ENCODE peak calls at places on chromosomes 5 and 9, in four cellular contexts. B is K562, T is HepG2, N is GM12878. D is an unnamed sample.

GRCh38 chr9:116387934-116388714 is 234.5 kb downstream of the PAPPA start:
- DNase-seq in B (no peak), N (no peak), T (no peak), D (no peak)

GRCh38 chr9:121887553-121888437 is 205.3 kb downstream of the TTLL11 start:
- DNase-seq in N (no peak), T (no peak), B (no peak), D (no peak)

GRCh38 chr9:92191801-92192200 is 76.6 kb upstream of the SPTLC1 start:
- DNase-seq in N (no peak), T (no peak), B (no peak), D (no peak)

GRCh38 chr9:101184813-101185278 is 156.3 kb downstream of the PLPPR1 start:
- DNase-seq in N (no peak), B (no peak), T (peak), D (no peak)

GRCh38 chr5:119814655-119815054 is 185.3 kb downstream of the FAM170A start:
- DNase-seq in N (no peak), T (no peak), B (no peak), D (no peak)

GRCh38 chr9:134326754-134327526 is 685 bp downstream of the RXRA start:
- DNase-seq in N (no peak), T (no peak), B (peak), D (no peak)

GRCh38 chr5:172909931-172910502 is 49.2 kb upstream of the RPL26L1 start:
- DNase-seq in B (no peak), T (no peak), N (no peak), D (no peak)

GRCh38 chr9:135212961-135213360 is 125.5 kb downstream of the OLFM1 start:
- DNase-seq in N (no peak), T (no peak), B (no peak), D (peak)

GRCh38 chr9:36537861-36538260 is 34.8 kb upstream of the MELK start:
- DNase-seq in T (no peak), N (no peak), B (no peak), D (no peak)

GRCh38 chr9:121651295-121652036 is at the start of gene DAB2IP:
- DNase-seq in N (no peak), B (no peak), T (no peak), D (peak)

GRCh38 chr5:125298258-125298657 is 551.8 kb upstream of the ZNF608 start:
- DNase-seq in T (no peak), B (no peak), N (no peak), D (no peak)

GRCh38 chr5:95102080-95102479 is 182.8 kb downstream of the MCTP1 start:
- DNase-seq in B (no peak), N (no peak), T (no peak), D (no peak)

GRCh38 chr5:140107312-140108092 is 6.4 kb upstream of the PURA start:
- DNase-seq in T (peak), B (peak), N (peak), D (peak)

GRCh38 chr5:133508845-133509741 is 103.2 kb downstream of the FSTL4 start:
- DNase-seq in T (no peak), N (no peak), B (no peak), D (no peak)

GRCh38 chr5:68114641-68115040 is 100.9 kb upstream of the PIK3R1 start:
- DNase-seq in N (no peak), T (no peak), B (no peak), D (no peak)

GRCh38 chr5:134005415-134006118 is 792 bp upstream of the VDAC1 start:
- DNase-seq in T (no peak), B (peak), N (no peak), D (peak)

GRCh38 chr5:177491429-177491945 is 5.9 kb downstream of the PDLIM7 start:
- DNase-seq in N (no peak), T (peak), B (peak), D (peak)

GRCh38 chr5:3364941-3365340 is 230.7 kb upstream of the IRX1 start:
- DNase-seq in B (no peak), T (no peak), N (no peak), D (no peak)

GRCh38 chr9:98971168-98971914 is 27.6 kb downstream of the COL15A1 start:
- DNase-seq in B (peak), N (no peak), T (peak), D (no peak)

GRCh38 chr5:35239911-35240610 is 9.8 kb upstream of the PRLR start:
- DNase-seq in T (no peak), N (no peak), B (no peak), D (no peak)

GRCh38 chr9:134662143-134662876 is 20.7 kb downstream of the COL5A1 start:
- DNase-seq in B (no peak), T (no peak), N (no peak), D (no peak)

GRCh38 chr5:23419115-23419514 is 88.3 kb upstream of the PRDM9 start:
- DNase-seq in N (no peak), B (no peak), T (no peak), D (no peak)

GRCh38 chr9:18626046-18626698 is 152.2 kb downstream of the ADAMTSL1 start:
- DNase-seq in N (no peak), B (no peak), T (no peak), D (no peak)

GRCh38 chr9:27537027-27537435 is 7.4 kb upstream of the MOB3B start:
- DNase-seq in B (no peak), N (no peak), T (peak), D (no peak)

GRCh38 chr9:15104826-15105420 is 194.7 kb upstream of the FREM1 start:
- DNase-seq in B (peak), N (no peak), T (peak), D (peak)

GRCh38 chr5:43044181-43044914 is 4.2 kb upstream of the ANXA2R start:
- DNase-seq in N (no peak), B (no peak), T (no peak), D (peak)
- TF ChIP-seq CBFB in N (no peak), B (no peak), T (no peak), D (no peak)

DNA sequence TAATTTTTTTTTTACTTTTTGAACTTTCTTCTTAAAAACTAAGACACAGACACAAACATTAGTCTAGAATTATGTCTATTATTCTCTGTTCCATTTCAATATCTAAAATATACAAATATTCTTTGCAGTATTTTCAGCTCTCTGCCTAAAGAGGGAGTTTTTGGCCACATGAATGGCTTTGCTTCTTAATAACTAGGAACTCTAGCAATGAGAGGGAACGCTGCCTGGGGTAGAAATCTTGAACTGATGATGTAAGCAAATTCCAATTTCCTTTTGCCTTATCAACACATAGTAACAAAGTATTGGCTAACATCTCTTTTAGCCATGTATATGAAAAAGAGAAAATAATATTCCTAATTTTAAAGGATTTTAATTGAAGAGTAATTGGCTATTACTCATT is 51.9 kb downstream of the SLC25A46 start:
- DNase-seq in N (no peak), B (no peak), T (no peak), D (no peak)
- TF ChIP-seq CTCF in N (no peak), B (no peak), T (no peak), D (no peak)

GRCh38 chr5:1162276-1162675 is 39.1 kb upstream of the SLC6A19 start:
- DNase-seq in T (no peak), B (no peak), N (no peak), D (no peak)
- TF ChIP-seq CBFB in T (no peak), B (no peak), N (no peak), D (no peak)

DNA sequence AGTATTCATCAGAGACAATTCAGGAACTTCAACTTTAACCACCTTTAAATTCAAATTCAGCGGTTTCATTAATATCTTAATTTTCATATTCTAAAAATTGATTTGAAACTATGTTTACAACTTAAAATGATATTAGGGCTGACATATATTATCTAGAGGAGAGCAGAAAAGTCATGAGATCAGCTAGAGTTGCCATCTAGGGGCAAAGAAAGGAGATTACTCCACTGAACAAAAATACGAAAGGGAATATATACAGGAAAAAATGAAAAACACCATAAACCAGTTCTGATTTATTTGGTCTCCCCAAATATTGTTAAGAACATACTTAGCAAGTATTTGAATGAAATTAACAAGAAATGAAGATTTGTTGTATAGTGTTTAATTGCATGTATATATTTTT is 946.3 kb downstream of the DTWD2 start:
- DNase-seq in B (no peak), N (no peak), T (no peak), D (no peak)
- TF ChIP-seq CTCF in B (no peak), N (no peak), T (no peak), D (no peak)

GRCh38 chr9:129750010-129750409 is 2.8 kb downstream of the PTGES start:
- DNase-seq in B (no peak), T (no peak), N (no peak), D (no peak)
- TF ChIP-seq CBFB in B (no peak), T (no peak), N (no peak), D (no peak)

GRCh38 chr5:72624641-72625236 is 117.5 kb upstream of the ZNF366 start:
- DNase-seq in N (no peak), T (no peak), B (no peak), D (no peak)

GRCh38 chr5:72623936-72624335 is 116.7 kb upstream of the ZNF366 start:
- DNase-seq in T (no peak), N (no peak), B (no peak), D (no peak)

GRCh38 chr5:72621576-72621975 is 114.4 kb upstream of the ZNF366 start:
- DNase-seq in T (no peak), B (no peak), N (no peak), D (no peak)

GRCh38 chr5:72619677-72620076 is 112.5 kb upstream of the ZNF366 start:
- DNase-seq in B (no peak), T (no peak), N (no peak), D (no peak)

GRCh38 chr5:72622152-72622760 is 115.0 kb upstream of the ZNF366 start:
- DNase-seq in T (no peak), B (no peak), N (no peak), D (no peak)
- TF ChIP-seq CTCF in T (no peak), B (no peak), N (no peak), D (no peak)

DNA sequence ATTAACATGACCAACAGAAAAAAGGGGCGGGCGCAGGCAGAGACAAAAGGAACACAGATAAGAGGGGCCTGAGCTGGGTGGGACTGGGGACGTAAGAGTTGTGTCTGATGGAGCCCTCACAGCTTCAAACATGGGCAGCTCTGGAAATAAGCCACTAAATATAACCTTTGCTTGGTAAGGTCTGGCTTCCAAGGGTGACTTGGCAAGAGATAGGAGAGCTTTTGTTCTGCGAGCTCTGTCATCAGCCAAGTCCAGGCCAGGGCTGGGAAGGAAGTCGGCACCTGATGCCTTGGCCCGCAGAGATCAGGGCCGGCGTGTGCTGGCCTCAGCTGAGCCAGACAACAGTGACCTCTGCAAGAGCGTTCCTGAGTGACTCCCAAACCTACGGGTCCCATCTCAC is 11.8 kb downstream of the TRUB2 start:
- DNase-seq in T (no peak), B (no peak), N (no peak), D (no peak)
- TF ChIP-seq CBFB in T (no peak), B (no peak), N (no peak), D (no peak)

GRCh38 chr5:10158886-10159285 is 90.8 kb downstream of the ATPSCKMT start:
- DNase-seq in B (no peak), T (no peak), N (no peak), D (no peak)
- TF ChIP-seq CTCF in B (peak), T (no peak), N (no peak), D (no peak)

GRCh38 chr5:158792186-158792585 is 307.5 kb downstream of the EBF1 start:
- DNase-seq in N (no peak), B (no peak), T (no peak), D (no peak)

GRCh38 chr5:158798140-158798539 is 301.6 kb downstream of the EBF1 start:
- DNase-seq in N (no peak), B (no peak), T (no peak), D (no peak)

GRCh38 chr5:158801286-158801685 is 298.4 kb downstream of the EBF1 start:
- DNase-seq in N (no peak), T (no peak), B (no peak), D (no peak)

GRCh38 chr5:158796812-158797497 is 302.8 kb downstream of the EBF1 start:
- DNase-seq in T (no peak), N (no peak), B (no peak), D (no peak)

GRCh38 chr5:158797498-158797845 is 302.2 kb downstream of the EBF1 start:
- DNase-seq in B (no peak), T (no peak), N (no peak), D (no peak)
- TF ChIP-seq CBFB in B (no peak), T (no peak), N (no peak), D (no peak)